ENCODE peak calls at places on chromosomes 2 and 18, in five cellular contexts. Z is IMR-90, J is OCI-LY7, N is mucosa of descending colon, F is heart right ventricle. W is an unnamed sample. For H3K4me1, the result is how much of the 10 kb centered on the place peaks cover.

GRCh38 chr18:31042391-31043181 is at the start of gene DSC3:
- DNase-seq in Z (no peak), J (no peak), N (peak), F (no peak), W (peak)

GRCh38 chr18:67669993-67670671 is 153.6 kb upstream of the DSEL start:
- DNase-seq in Z (peak), J (no peak), N (no peak), F (no peak), W (no peak)

GRCh38 chr2:28142403-28142802 is 250.3 kb upstream of the FOSL2 start:
- DNase-seq in Z (no peak), J (no peak), N (no peak), F (no peak), W (no peak)

GRCh38 chr2:147232225-147232669 is 612.6 kb upstream of the ACVR2A start:
- DNase-seq in Z (no peak), J (no peak), N (no peak), F (no peak), W (no peak)

GRCh38 chr2:47087051-47087450 is 68.1 kb downstream of the STPG4 start:
- DNase-seq in Z (no peak), J (no peak), N (no peak), F (no peak), W (no peak)

GRCh38 chr18:54254265-54254758 is 15.0 kb upstream of the POLI start:
- DNase-seq in Z (peak), J (no peak), N (no peak), F (no peak), W (no peak)

GRCh38 chr18:35343936-35344735 is at the start of gene ZNF24:
- DNase-seq in Z (peak), J (peak), N (peak), F (peak), W (peak)

GRCh38 chr2:10303634-10304378 is 1.1 kb downstream of the HPCAL1 start:
- DNase-seq in Z (peak), J (peak), N (peak), F (peak), W (peak)

GRCh38 chr18:42426496-42427015 is 471.5 kb downstream of the PIK3C3 start:
- DNase-seq in Z (no peak), J (no peak), N (no peak), F (no peak), W (no peak)

GRCh38 chr2:221203138-221203537 is 369.0 kb downstream of the EPHA4 start:
- DNase-seq in Z (no peak), J (peak), N (no peak), F (no peak), W (no peak)

GRCh38 chr2:229856416-229856815 is 65.4 kb downstream of the TRIP12 start:
- DNase-seq in Z (no peak), J (peak), N (no peak), F (no peak), W (no peak)

GRCh38 chr2:94982156-94982555 is 43.4 kb upstream of the MAL start:
- DNase-seq in Z (no peak), J (no peak), N (no peak), F (no peak), W (no peak)

GRCh38 chr2:14220101-14220500 is 412.4 kb upstream of the LRATD1 start:
- DNase-seq in Z (no peak), J (no peak), N (no peak), F (no peak), W (no peak)

GRCh38 chr2:44772670-44773378 is 168.7 kb upstream of the SIX3 start:
- DNase-seq in Z (no peak), J (no peak), N (no peak), F (no peak), W (no peak)

GRCh38 chr18:49744395-49744987 is 68.8 kb downstream of the ACAA2 start:
- DNase-seq in Z (no peak), J (no peak), N (no peak), F (no peak), W (no peak)

GRCh38 chr18:50183556-50183955 is 11.4 kb downstream of the MYO5B start:
- DNase-seq in Z (peak), J (no peak), N (no peak), F (no peak), W (no peak)

GRCh38 chr2:98134601-98135000 is 47.6 kb downstream of the VWA3B start:
- DNase-seq in Z (no peak), J (no peak), N (no peak), F (no peak), W (no peak)

GRCh38 chr2:174571669-174572323 is 25.8 kb downstream of the WIPF1 start:
- DNase-seq in Z (no peak), J (no peak), N (no peak), F (no peak), W (no peak)

GRCh38 chr2:25822190-25823117 is 55.8 kb downstream of the ASXL2 start:
- DNase-seq in Z (no peak), J (no peak), N (peak), F (peak), W (peak)

GRCh38 chr2:42907835-42908234 is 115.5 kb upstream of the HAAO start:
- DNase-seq in Z (no peak), J (no peak), N (no peak), F (no peak), W (no peak)

GRCh38 chr18:26700728-26701127 is 152.4 kb upstream of the KCTD1 start:
- DNase-seq in Z (no peak), J (no peak), N (no peak), F (no peak), W (no peak)

GRCh38 chr2:29401994-29402393 is 286.8 kb downstream of the CLIP4 start:
- DNase-seq in Z (no peak), J (no peak), N (no peak), F (no peak), W (peak)

GRCh38 chr2:189265696-189266320 is 86.2 kb upstream of the COL5A2 start:
- DNase-seq in Z (peak), J (no peak), N (no peak), F (no peak), W (no peak)

GRCh38 chr2:127624321-127625145 is 21.4 kb upstream of the GPR17 start:
- DNase-seq in Z (no peak), J (no peak), N (no peak), F (no peak), W (peak)

GRCh38 chr2:71614976-71615768 is 161.8 kb downstream of the DYSF start:
- DNase-seq in Z (peak), J (no peak), N (peak), F (peak), W (peak)

GRCh38 chr2:56474412-56475158 is 290.8 kb downstream of the CCDC85A start:
- DNase-seq in Z (no peak), J (no peak), N (no peak), F (no peak), W (no peak)

GRCh38 chr2:60073201-60073600 is 480.3 kb downstream of the BCL11A start:
- DNase-seq in Z (no peak), J (no peak), N (no peak), F (no peak), W (no peak)

GRCh38 chr2:37324536-37324785 is 172 bp downstream of the PRKD3 start:
- DNase-seq in Z (peak), J (peak), N (no peak), F (peak), W (no peak)

GRCh38 chr2:55111570-55112228 is 61.4 kb upstream of the RTN4 start:
- DNase-seq in Z (peak), J (no peak), N (no peak), F (peak), W (peak)

GRCh38 chr18:68796936-68797690 is 767 bp upstream of the CCDC102B start:
- DNase-seq in Z (peak), J (no peak), N (no peak), F (peak), W (no peak)

DNA sequence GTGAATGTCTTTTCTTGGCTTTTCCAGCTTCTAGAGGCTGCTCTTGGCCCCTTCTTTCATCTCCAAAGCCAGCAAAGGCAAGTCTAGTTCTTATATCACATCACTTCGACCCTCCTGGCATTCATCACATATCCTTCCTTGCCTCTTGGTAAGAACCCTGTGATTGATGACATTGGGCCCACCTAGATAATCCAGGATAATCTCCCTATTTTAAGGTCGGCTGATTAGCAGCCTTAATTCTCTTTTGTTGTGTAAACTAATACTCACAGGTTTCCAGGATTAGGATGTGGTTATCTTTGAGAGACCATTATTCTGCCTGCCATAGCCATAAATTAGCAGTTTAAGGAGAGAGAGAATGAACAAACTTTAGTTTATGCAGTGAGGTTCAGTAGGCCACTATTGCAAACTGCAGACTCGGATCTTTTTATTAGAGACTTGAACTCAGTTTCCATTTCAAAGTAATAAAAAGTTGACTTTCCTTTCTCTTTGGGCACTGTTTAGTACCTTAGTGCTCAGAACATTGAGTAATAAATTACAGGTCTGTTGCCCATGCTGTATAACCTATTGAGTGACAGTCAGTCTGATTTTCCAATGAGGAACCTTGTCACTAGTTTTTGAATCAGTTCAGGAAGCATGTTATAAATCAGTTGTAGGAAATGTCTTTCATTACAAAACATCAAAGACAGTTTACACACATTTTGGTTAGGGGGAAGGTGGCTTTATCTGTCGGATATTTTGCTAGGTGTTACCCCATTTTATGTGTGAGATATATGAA is 4.5 kb downstream of the NDUFV2 start:
- DNase-seq in Z (no peak), J (no peak), N (no peak), F (no peak), W (no peak)
- H3K4me1 ChIP-seq in Z (under half), J (under half), N (half or more), F (under half), W (half or more)

GRCh38 chr2:44748-45341 is 1.5 kb downstream of the FAM110C start:
- DNase-seq in Z (no peak), J (no peak), N (peak), F (no peak), W (no peak)
- H3K4me3 ChIP-seq in Z (no peak), J (no peak), N (peak), F (peak), W (no peak)

GRCh38 chr2:15797231-15797945 is 143.0 kb upstream of the MYCN start:
- DNase-seq in Z (no peak), J (peak), N (no peak), F (no peak), W (no peak)
- TF ChIP-seq CTCF in Z (no peak), J (peak), N (no peak), F (no peak), W (no peak)

DNA sequence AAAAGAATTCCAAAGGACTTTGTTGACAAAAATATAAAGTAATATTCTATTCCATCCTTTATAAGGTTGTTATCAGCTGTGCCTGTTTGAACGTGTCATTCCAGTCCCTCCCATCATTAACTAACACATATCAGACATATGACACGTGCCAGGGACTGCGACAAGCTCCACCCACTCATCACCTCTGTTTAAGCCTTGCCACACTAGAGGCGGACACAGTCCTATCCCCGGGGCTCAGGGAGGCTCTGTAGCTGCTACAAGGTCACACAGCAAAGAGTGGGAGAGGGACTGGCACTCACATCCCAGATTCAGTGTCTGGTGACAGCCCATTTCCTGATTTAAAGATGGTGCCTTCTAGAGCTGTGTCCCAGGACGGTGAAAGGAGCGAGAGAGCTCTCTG is 30.0 kb downstream of the TBC1D8 start:
- DNase-seq in Z (no peak), J (no peak), N (peak), F (no peak), W (no peak)
- H3K4me1 ChIP-seq in Z (under half), J (under half), N (under half), F (under half), W (half or more)

GRCh38 chr2:159252905-159253304 is 33.6 kb downstream of the WDSUB1 start:
- DNase-seq in Z (no peak), J (no peak), N (no peak), F (no peak), W (no peak)
- H3K4me3 ChIP-seq in Z (no peak), J (no peak), N (no peak), F (no peak), W (no peak)